ENCODE peak calls at places on chromosomes 3 and 15, in eight cellular contexts. S is stimulated activated CD4-positive, alpha-beta T cell treated with anti-CD3 and anti-CD28 coated beads, Interleukin-12 subunit alpha, Interleukin-12 subunit beta, amount 100 ng/mL, for 24 hours; R is AG20443; I is prostate gland; Z is T-helper 2 cell; E is GDM1; A is GM06990; O is NCI-H1436 treated with DMSO at 0.1 percent for 48 hours. D is an unnamed sample.

GRCh38 chr15:57647791-57648130 is 56.1 kb downstream of the MYZAP start:
- DNase-seq in S (no peak), R (peak; percentile 52), I (no peak), Z (no peak), E (no peak), A (no peak), O (no peak), D (no peak)

GRCh38 chr3:190318666-190319065 is 3.6 kb downstream of the CLDN1 start:
- DNase-seq in S (no peak), R (no peak), I (no peak), Z (no peak), E (no peak), A (no peak), O (no peak), D (no peak)

GRCh38 chr3:18679226-18679625 is 254.1 kb upstream of the SATB1 start:
- DNase-seq in S (no peak), R (no peak), I (no peak), Z (peak; percentile 65), E (no peak), A (no peak), O (no peak), D (no peak)

GRCh38 chr3:149555941-149556340 is 81.4 kb downstream of the TM4SF4 start:
- DNase-seq in S (no peak), R (peak; percentile 43), I (no peak), Z (no peak), E (no peak), A (no peak), O (no peak), D (no peak)

GRCh38 chr3:122786067-122786466 is 7.6 kb downstream of the HSPBAP1 start:
- DNase-seq in S (no peak), R (peak; percentile 75), I (no peak), Z (no peak), E (no peak), A (no peak), O (no peak), D (no peak)

GRCh38 chr3:31937225-31937624 is 43.8 kb downstream of the OSBPL10 start:
- DNase-seq in S (no peak), R (no peak), I (no peak), Z (no peak), E (no peak), A (no peak), O (no peak), D (no peak)

GRCh38 chr3:66449411-66449931 is 51.4 kb downstream of the LRIG1 start:
- DNase-seq in S (no peak), R (no peak), I (no peak), Z (no peak), E (no peak), A (no peak), O (no peak), D (no peak)

GRCh38 chr3:98005438-98005837 is 29.7 kb downstream of the GABRR3 start:
- DNase-seq in S (no peak), R (no peak), I (no peak), Z (no peak), E (no peak), A (no peak), O (no peak), D (no peak)

GRCh38 chr15:30923429-30923828 is 19.7 kb downstream of the FAN1 start:
- DNase-seq in S (no peak), R (no peak), I (no peak), Z (no peak), E (no peak), A (no peak), O (no peak), D (no peak)

GRCh38 chr3:184230603-184231528 is 1.5 kb downstream of the VWA5B2 start:
- DNase-seq in S (no peak), R (no peak), I (peak; percentile 47), Z (no peak), E (no peak), A (no peak), O (no peak), D (no peak)

GRCh38 chr3:161291191-161291901 is 70.2 kb downstream of the NMD3 start:
- DNase-seq in S (no peak), R (no peak), I (no peak), Z (no peak), E (no peak), A (no peak), O (no peak), D (no peak)

GRCh38 chr3:194871143-194871863 is 185.6 kb downstream of the FAM43A start:
- DNase-seq in S (no peak), R (peak; percentile 92), I (peak; percentile 94), Z (no peak), E (no peak), A (peak; percentile 37), O (no peak), D (no peak)

GRCh38 chr3:71163216-71163918 is 420.2 kb downstream of the FOXP1 start:
- DNase-seq in S (no peak), R (no peak), I (peak; percentile 33), Z (no peak), E (no peak), A (no peak), O (no peak), D (no peak)

GRCh38 chr15:85331666-85332261 is 48.6 kb upstream of the AKAP13 start:
- DNase-seq in S (no peak), R (no peak), I (no peak), Z (no peak), E (no peak), A (no peak), O (no peak), D (no peak)

GRCh38 chr3:64494530-64494929 is 193.3 kb downstream of the ADAMTS9 start:
- DNase-seq in S (no peak), R (no peak), I (no peak), Z (no peak), E (no peak), A (no peak), O (no peak), D (no peak)

GRCh38 chr3:52887166-52887565 is 10.2 kb downstream of the STIMATE start:
- DNase-seq in S (no peak), R (no peak), I (no peak), Z (no peak), E (no peak), A (no peak), O (no peak), D (no peak)

GRCh38 chr3:62723636-62724217 is 151.5 kb downstream of the CADPS start:
- DNase-seq in S (no peak), R (no peak), I (no peak), Z (no peak), E (no peak), A (no peak), O (no peak), D (peak; percentile 45)

GRCh38 chr15:76674883-76675282 is 230.3 kb downstream of the SCAPER start:
- DNase-seq in S (no peak), R (no peak), I (no peak), Z (no peak), E (no peak), A (no peak), O (no peak), D (no peak)

GRCh38 chr15:33860749-33861148 is 107.5 kb upstream of the CHRM5 start:
- DNase-seq in S (no peak), R (no peak), I (no peak), Z (no peak), E (no peak), A (no peak), O (no peak), D (no peak)

GRCh38 chr15:72222433-72222832 is 8.6 kb downstream of the PKM start:
- DNase-seq in S (no peak), R (peak; percentile 70), I (peak; percentile 84), Z (no peak), E (no peak), A (no peak), O (no peak), D (no peak)

GRCh38 chr3:15207836-15208504 is 1.9 kb downstream of the CAPN7 start:
- DNase-seq in S (no peak), R (no peak), I (no peak), Z (no peak), E (no peak), A (no peak), O (no peak), D (no peak)

D was measured in NCI-H187 treated with DMSO at 0.1 percent for 48 hours.